ENCODE peak calls at places on chromosome 12, in four cellular contexts. K, H, F and A are unnamed samples.
A peak's percentile ranks its signal among the peaks of the same experiment; 100 is the strongest.

GRCh38 chr12:75877588-75878381 is 153.8 kb downstream of the PHLDA1 start:
- DNase-seq in K (no peak), H (no peak), F (no peak), A (no peak)

GRCh38 chr12:94289551-94290312 is 141.4 kb downstream of the PLXNC1 start:
- DNase-seq in K (peak; percentile 31), H (peak; percentile 56), F (no peak), A (peak; percentile 51)

GRCh38 chr12:56020437-56021189 is at the start of gene IKZF4:
- DNase-seq in K (peak; percentile 48), H (no peak), F (peak; percentile 69), A (peak; percentile 94)

GRCh38 chr12:39682689-39683477 is 63.3 kb upstream of the ABCD2 start:
- DNase-seq in K (no peak), H (no peak), F (no peak), A (no peak)

GRCh38 chr12:90234455-90234854 is 525.8 kb upstream of the ATP2B1 start:
- DNase-seq in K (no peak), H (no peak), F (no peak), A (no peak)

GRCh38 chr12:80553316-80553715 is 109.3 kb downstream of the PTPRQ start:
- DNase-seq in K (no peak), H (peak; percentile 73), F (no peak), A (no peak)

GRCh38 chr12:85405781-85406522 is 125.9 kb downstream of the ALX1 start:
- DNase-seq in K (no peak), H (peak; percentile 34), F (no peak), A (no peak)

GRCh38 chr12:27142102-27142721 is 59.8 kb upstream of the C12orf71 start:
- DNase-seq in K (peak; percentile 65), H (peak; percentile 28), F (peak; percentile 86), A (peak; percentile 72)

GRCh38 chr12:122126713-122127597 is 47.1 kb downstream of the IL31 start:
- DNase-seq in K (no peak), H (no peak), F (no peak), A (no peak)

GRCh38 chr12:4816776-4817530 is 92.8 kb upstream of the KCNA1 start:
- DNase-seq in K (no peak), H (no peak), F (no peak), A (no peak)

GRCh38 chr12:25404955-25405354 is 148.1 kb downstream of the LMNTD1 start:
- DNase-seq in K (no peak), H (no peak), F (no peak), A (no peak)

GRCh38 chr12:50248406-50248805 is 34.9 kb downstream of the LIMA1 start:
- DNase-seq in K (no peak), H (no peak), F (no peak), A (no peak)